ENCODE peak calls at places on chromosomes 16 and 17, in seven cellular contexts. A is esophagus squamous epithelium, B is cardiac fibroblast, T is GM03348, K is A549, S is hepatocyte, E is nucleus accumbens. W is an unnamed sample.

GRCh38 chr16:86403056-86403455 is 107.3 kb upstream of the FOXF1 start:
- DNase-seq in S (no peak), B (no peak), K (no peak), A (no peak), T (no peak), E (no peak), W (no peak)

GRCh38 chr17:41919840-41920579 is 1.3 kb upstream of the ACLY start:
- DNase-seq in E (peak; percentile 32), K (peak; percentile 49), S (no peak), B (peak; percentile 47), A (no peak), T (no peak), W (no peak)

GRCh38 chr17:980406-981291 is 1.1 kb upstream of the NXN start:
- DNase-seq in T (peak; percentile 86), K (peak; percentile 89), E (peak; percentile 50), B (peak; percentile 91), S (peak; percentile 94), A (peak; percentile 31), W (peak; percentile 79)

GRCh38 chr16:22874394-22874793 is 60.4 kb downstream of the HS3ST2 start:
- DNase-seq in E (no peak), B (no peak), A (no peak), S (no peak), T (no peak), K (no peak), W (no peak)

GRCh38 chr16:82630219-82630618 is 3.5 kb downstream of the CDH13 start:
- DNase-seq in K (no peak), B (peak; percentile 55), S (no peak), T (peak; percentile 52), A (no peak), E (no peak), W (no peak)

GRCh38 chr16:53915452-53916160 is 211.7 kb downstream of the FTO start:
- DNase-seq in K (no peak), B (no peak), E (no peak), A (no peak), S (no peak), T (no peak), W (no peak)

GRCh38 chr16:77807-78443 is at the start of gene MPG:
- DNase-seq in S (peak; percentile 93), A (no peak), B (peak; percentile 78), E (peak; percentile 78), T (peak; percentile 99), K (peak; percentile 77), W (no peak)

GRCh38 chr16:75105306-75106061 is 11.1 kb downstream of the LDHD start:
- DNase-seq in E (peak; percentile 33), T (no peak), S (peak; percentile 58), B (no peak), K (no peak), A (no peak), W (no peak)

GRCh38 chr16:75218256-75219076 is at the start of gene CTRB1:
- DNase-seq in B (no peak), A (no peak), E (peak; percentile 54), S (peak; percentile 4), T (no peak), K (no peak), W (no peak)

GRCh38 chr17:57519199-57519598 is 225.9 kb downstream of the CCDC182 start:
- DNase-seq in S (peak; percentile 54), T (no peak), K (peak; percentile 48), B (peak; percentile 19), E (no peak), A (no peak), W (no peak)

GRCh38 chr16:78321611-78322010 is 222.2 kb downstream of the WWOX start:
- DNase-seq in E (no peak), B (no peak), A (no peak), K (no peak), S (no peak), T (no peak), W (no peak)

GRCh38 chr17:63500548-63501390 is 22.4 kb upstream of the KCNH6 start:
- DNase-seq in E (no peak), T (no peak), B (no peak), A (no peak), S (no peak), K (no peak), W (no peak)

GRCh38 chr16:50537533-50538290 is 10.5 kb upstream of the NKD1 start:
- DNase-seq in S (no peak), B (no peak), T (no peak), A (no peak), E (no peak), K (no peak), W (no peak)

GRCh38 chr17:72373910-72374741 is 253.3 kb downstream of the SOX9 start:
- DNase-seq in T (peak; percentile 43), B (no peak), E (no peak), A (no peak), K (no peak), S (peak; percentile 64), W (no peak)

GRCh38 chr17:67448449-67448848 is 71.4 kb downstream of the PITPNC1 start:
- DNase-seq in T (no peak), A (no peak), E (no peak), K (no peak), B (no peak), S (no peak), W (no peak)

GRCh38 chr17:50097455-50097854 is 2.3 kb downstream of the PDK2 start:
- DNase-seq in K (no peak), S (no peak), B (no peak), T (no peak), A (no peak), E (no peak), W (no peak)

GRCh38 chr16:55479560-55480197 is 681 bp downstream of the MMP2 start:
- DNase-seq in E (no peak), S (peak; percentile 25), A (no peak), K (no peak), T (no peak), B (peak; percentile 22), W (no peak)

GRCh38 chr16:87233928-87234327 is 83.3 kb downstream of the C16orf95 start:
- DNase-seq in S (no peak), B (peak; percentile 72), E (no peak), K (peak; percentile 36), A (no peak), T (peak; percentile 64), W (no peak)

GRCh38 chr16:68379472-68380347 is 68.6 kb downstream of the SMPD3 start:
- DNase-seq in S (no peak), T (no peak), E (no peak), B (no peak), K (no peak), A (no peak), W (no peak)

GRCh38 chr17:59837362-59838195 is 55.2 kb downstream of the TUBD1 start:
- DNase-seq in S (peak; percentile 98), B (peak; percentile 100), T (peak; percentile 84), E (no peak), K (peak; percentile 100), A (peak; percentile 53), W (peak; percentile 100)

GRCh38 chr16:14460726-14461125 is 169.3 kb downstream of the PARN start:
- DNase-seq in A (no peak), T (no peak), S (no peak), K (no peak), B (no peak), E (no peak), W (no peak)

GRCh38 chr16:65763640-65764305 is 602.7 kb upstream of the CDH5 start:
- DNase-seq in A (no peak), K (no peak), T (no peak), E (no peak), B (no peak), S (peak; percentile 24), W (no peak)

W was measured in stromal cell of bone marrow.